ENCODE peak calls at places on chromosomes 16 and 17, in eight cellular contexts. Y, I, X, D, T, N, Q and C are unnamed samples.

GRCh38 chr17:280901-281300 is 71.7 kb downstream of the RPH3AL start:
- DNase-seq in N (no peak), Y (no peak), I (peak), D (no peak), T (no peak), Q (no peak), X (no peak), C (no peak)

GRCh38 chr16:58057126-58057525 is 31.6 kb downstream of the MMP15 start:
- DNase-seq in I (no peak), Q (no peak), D (no peak), T (no peak), X (no peak), N (no peak), Y (no peak), C (no peak)

GRCh38 chr16:23608194-23608593 is 12.1 kb upstream of the NDUFAB1 start:
- DNase-seq in Y (peak), I (no peak), N (no peak), X (peak), T (no peak), Q (no peak), D (no peak), C (no peak)

GRCh38 chr16:69595127-69596036 is 29.6 kb downstream of the NFAT5 start:
- DNase-seq in D (peak), Q (no peak), Y (no peak), I (no peak), N (no peak), T (no peak), X (peak), C (no peak)

GRCh38 chr17:57338257-57338919 is 82.1 kb downstream of the MSI2 start:
- DNase-seq in N (no peak), Q (no peak), Y (no peak), X (no peak), I (no peak), T (no peak), D (no peak), C (no peak)

GRCh38 chr17:41812176-41813038 is at the start of gene FKBP10:
- DNase-seq in Y (peak), I (peak), T (peak), Q (peak), N (no peak), X (peak), D (peak), C (no peak)

GRCh38 chr16:89012622-89012995 is 35.6 kb upstream of the CBFA2T3 start:
- DNase-seq in X (no peak), I (no peak), Q (no peak), D (no peak), N (no peak), T (no peak), Y (no peak), C (no peak)

GRCh38 chr17:60355663-60356594 is 36.0 kb downstream of the USP32 start:
- DNase-seq in Y (no peak), I (no peak), D (no peak), Q (no peak), T (peak), N (no peak), X (no peak), C (no peak)

GRCh38 chr17:16352838-16353701 is at the start of gene CENPV:
- DNase-seq in Q (peak), I (peak), D (peak), N (peak), T (peak), X (peak), Y (no peak), C (no peak)

GRCh38 chr17:40445769-40446468 is 2.7 kb downstream of the IGFBP4 start:
- DNase-seq in X (no peak), Y (no peak), D (peak), T (no peak), N (no peak), Q (no peak), I (no peak), C (no peak)

GRCh38 chr17:74369221-74369620 is 1.9 kb downstream of the GPR142 start:
- DNase-seq in I (peak), Q (no peak), T (no peak), N (peak), X (no peak), D (no peak), Y (no peak), C (no peak)

GRCh38 chr16:27335349-27336052 is 21.7 kb downstream of the IL4R start:
- DNase-seq in Q (no peak), Y (no peak), I (no peak), T (no peak), N (no peak), X (no peak), D (no peak), C (no peak)

GRCh38 chr16:63789603-63790002 is 1332.3 kb downstream of the CDH11 start:
- DNase-seq in N (no peak), Q (no peak), X (no peak), T (no peak), I (no peak), D (no peak), Y (no peak), C (no peak)

DNA sequence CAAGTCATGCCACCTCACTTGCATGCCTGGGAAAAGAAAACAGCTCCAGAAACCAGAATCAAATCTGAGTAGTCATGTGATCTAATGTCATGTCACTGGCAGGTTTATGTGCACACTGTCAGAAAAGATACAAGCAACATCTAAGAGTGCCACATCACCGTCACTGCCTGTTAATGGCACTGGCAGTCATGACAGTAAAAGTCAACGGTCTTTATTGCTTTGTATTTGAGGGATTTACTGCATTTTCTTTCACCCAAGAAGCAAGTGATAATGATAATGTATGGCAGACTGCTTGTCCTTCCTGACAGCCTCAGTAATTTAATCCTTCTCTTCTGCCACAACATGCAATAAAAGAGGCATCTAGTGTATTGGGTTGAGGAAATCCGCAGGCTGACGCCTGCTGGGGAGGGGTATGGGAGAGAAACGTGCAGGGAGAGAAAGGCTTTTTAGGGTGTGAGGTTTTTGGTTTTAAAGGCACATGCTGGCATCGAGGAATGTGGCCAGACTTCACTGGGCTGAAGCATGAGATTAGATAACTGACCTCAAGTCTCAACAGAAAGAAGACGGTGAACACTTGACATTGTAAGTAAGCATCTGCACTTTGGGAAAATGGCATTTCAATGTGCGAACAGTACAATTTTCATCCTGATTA is 92.4 kb downstream of the RPGRIP1L start:
- DNase-seq in T (peak), X (no peak), Q (no peak), N (no peak), D (no peak), Y (no peak), I (no peak), C (no peak)
- H3K4me3 ChIP-seq in T (no peak), X (no peak), Q (no peak), N (no peak), D (no peak), Y (no peak), I (no peak), C (no peak)

DNA sequence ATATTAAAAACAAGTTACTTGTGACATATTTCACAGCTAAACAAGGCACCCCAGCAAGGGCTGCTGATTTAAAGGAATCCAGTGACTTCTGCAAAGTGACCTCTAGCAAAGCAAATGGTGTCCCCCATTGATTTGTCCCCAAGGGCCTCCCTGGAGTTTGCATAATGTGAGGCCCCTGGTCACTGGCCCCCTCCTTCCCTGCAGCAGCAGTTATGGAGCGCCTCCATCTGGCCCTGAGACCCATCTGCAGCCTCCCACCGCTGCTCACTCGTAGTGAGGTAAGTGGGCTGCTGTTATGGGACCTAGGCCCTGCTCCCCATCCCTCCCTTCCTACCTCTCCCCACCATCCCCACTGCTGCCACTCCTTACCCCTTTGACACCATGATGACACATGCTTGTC is 19.6 kb upstream of the EEF2K start:
- DNase-seq in I (no peak), X (no peak), N (no peak), Q (no peak), T (no peak), Y (no peak), D (no peak), C (no peak)
- TF ChIP-seq CTCF in I (no peak), X (peak), N (no peak), Q (no peak), T (no peak), Y (peak), D (no peak), C (no peak)

GRCh38 chr16:25033852-25034251 is 18.7 kb upstream of the ARHGAP17 start:
- DNase-seq in D (no peak), X (peak), N (peak), I (no peak), Y (no peak), Q (no peak), T (no peak), C (no peak)
- H3K4me3 ChIP-seq in D (no peak), X (no peak), N (no peak), I (no peak), Y (no peak), Q (no peak), T (no peak), C (no peak)

DNA sequence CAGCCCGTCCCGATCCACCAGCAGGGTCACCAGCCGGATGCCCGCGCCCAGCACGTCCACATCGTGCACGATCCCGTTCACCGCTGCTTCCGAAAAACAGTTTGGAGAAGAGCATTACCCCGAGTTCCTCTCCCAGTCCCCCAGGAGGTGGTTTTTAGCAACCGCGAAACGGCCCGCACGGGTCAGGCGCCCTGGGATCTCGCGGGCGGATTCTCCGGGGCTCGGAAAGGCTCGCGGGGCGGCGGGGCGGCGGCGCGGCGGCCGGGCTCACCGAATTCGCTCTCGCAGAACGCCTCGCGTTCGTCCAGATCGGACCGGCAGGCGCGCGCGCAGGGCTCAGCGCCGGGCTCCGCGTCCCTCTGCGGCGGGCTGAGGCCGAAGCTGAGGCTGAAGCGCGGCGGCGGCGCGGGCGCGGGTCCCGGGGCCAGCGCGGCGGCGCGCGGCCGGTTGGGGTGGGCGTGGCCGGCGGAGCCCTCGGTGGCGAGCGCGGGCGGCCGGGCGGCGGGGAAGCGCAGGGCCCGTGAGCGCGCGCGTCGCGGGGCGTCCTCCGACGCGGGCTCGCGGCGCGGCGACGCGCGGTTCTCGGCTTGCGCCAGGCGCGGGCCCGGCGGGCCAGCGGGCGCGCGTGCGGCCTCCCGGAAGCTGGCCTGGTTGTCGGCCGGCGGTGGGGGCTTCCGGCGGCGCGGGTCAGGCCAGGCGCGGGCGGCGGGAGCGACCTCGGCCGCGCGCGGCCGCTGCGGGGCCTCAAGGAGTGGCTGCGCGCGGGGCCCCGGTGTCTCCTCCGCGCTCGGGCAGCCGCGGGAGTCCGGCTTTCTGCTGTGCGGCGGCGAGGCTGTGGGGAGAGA is 2.9 kb downstream of the C17orf58 start:
- DNase-seq in Y (no peak), Q (peak), I (peak), D (peak), X (peak), T (peak), N (peak), C (peak)
- TF ChIP-seq CTCF in Y (no peak), Q (peak), I (no peak), D (no peak), X (peak), T (no peak), N (no peak), C (peak)